ENCODE peak calls at places on chromosome 1, in six cellular contexts. N, R, U, E, Z and A are unnamed samples.

GRCh38 chr1:246724725-246725095 is 501 bp downstream of the SCCPDH start:
- DNase-seq in N (peak), R (peak), U (peak), E (no peak), Z (no peak), A (no peak)

GRCh38 chr1:68232354-68233148 is at the start of gene WLS:
- DNase-seq in N (no peak), R (peak), U (peak), E (peak), Z (no peak), A (peak)

GRCh38 chr1:181951213-181951612 is 110.3 kb downstream of the ZNF648 start:
- DNase-seq in N (no peak), R (no peak), U (no peak), E (no peak), Z (no peak), A (no peak)

GRCh38 chr1:113904292-113904673 is 316 bp downstream of the AP4B1 start:
- DNase-seq in N (no peak), R (no peak), U (no peak), E (no peak), Z (no peak), A (no peak)

GRCh38 chr1:17618558-17619247 is 79.2 kb downstream of the ARHGEF10L start:
- DNase-seq in N (no peak), R (peak), U (no peak), E (no peak), Z (no peak), A (no peak)

GRCh38 chr1:6497215-6497866 is 5.9 kb upstream of the PLEKHG5 start:
- DNase-seq in N (peak), R (peak), U (peak), E (peak), Z (peak), A (no peak)

GRCh38 chr1:166865931-166866330 is 10.1 kb downstream of the TADA1 start:
- DNase-seq in N (no peak), R (no peak), U (no peak), E (no peak), Z (no peak), A (no peak)

GRCh38 chr1:244231572-244232315 is 180.7 kb downstream of the ZBTB18 start:
- DNase-seq in N (no peak), R (no peak), U (peak), E (peak), Z (no peak), A (no peak)

GRCh38 chr1:110245876-110246620 is 35.9 kb downstream of the KCNC4 start:
- DNase-seq in N (no peak), R (no peak), U (no peak), E (no peak), Z (no peak), A (no peak)

GRCh38 chr1:1875932-1876331 is 15.0 kb downstream of the GNB1 start:
- DNase-seq in N (no peak), R (no peak), U (no peak), E (no peak), Z (no peak), A (no peak)

GRCh38 chr1:155967410-155968400 is 10.6 kb downstream of the ARHGEF2 start:
- DNase-seq in N (no peak), R (no peak), U (no peak), E (no peak), Z (no peak), A (no peak)

GRCh38 chr1:237877628-237878027 is 13.1 kb downstream of the ZP4 start:
- DNase-seq in N (no peak), R (no peak), U (no peak), E (no peak), Z (no peak), A (no peak)

GRCh38 chr1:42420911-42421585 is 34.8 kb downstream of the ZMYND12 start:
- DNase-seq in N (no peak), R (peak), U (peak), E (peak), Z (no peak), A (peak)

GRCh38 chr1:34130306-34130705 is 34.7 kb downstream of the CSMD2 start:
- DNase-seq in N (no peak), R (no peak), U (no peak), E (no peak), Z (no peak), A (no peak)

GRCh38 chr1:188128761-188129160 is 1300.0 kb downstream of the PLA2G4A start:
- DNase-seq in N (no peak), R (no peak), U (no peak), E (peak), Z (no peak), A (no peak)

GRCh38 chr1:117017648-117018047 is 16.1 kb downstream of the CD101 start:
- DNase-seq in N (no peak), R (peak), U (no peak), E (no peak), Z (no peak), A (no peak)

GRCh38 chr1:160776178-160776577 is 19.8 kb upstream of the LY9 start:
- DNase-seq in N (no peak), R (no peak), U (no peak), E (no peak), Z (no peak), A (no peak)

GRCh38 chr1:232988572-232989040 is 38.2 kb downstream of the NTPCR start:
- DNase-seq in N (no peak), R (no peak), U (peak), E (peak), Z (no peak), A (no peak)

GRCh38 chr1:110561631-110562030 is 42.7 kb upstream of the KCNA10 start:
- DNase-seq in N (no peak), R (no peak), U (no peak), E (no peak), Z (no peak), A (no peak)

GRCh38 chr1:113530021-113530420 is 139.7 kb downstream of the MAGI3 start:
- DNase-seq in N (no peak), R (no peak), U (no peak), E (no peak), Z (no peak), A (no peak)

GRCh38 chr1:2337501-2337900 is 53.9 kb downstream of the MORN1 start:
- DNase-seq in N (no peak), R (no peak), U (no peak), E (no peak), Z (no peak), A (no peak)

GRCh38 chr1:48552903-48553626 is 81.1 kb upstream of the SPATA6 start:
- DNase-seq in N (no peak), R (no peak), U (no peak), E (no peak), Z (no peak), A (no peak)

GRCh38 chr1:119080586-119080985 is 59.9 kb downstream of the WARS2 start:
- DNase-seq in N (no peak), R (no peak), U (peak), E (peak), Z (no peak), A (peak)

GRCh38 chr1:244302889-244303609 is 148.7 kb downstream of the ADSS2 start:
- DNase-seq in N (no peak), R (no peak), U (peak), E (peak), Z (no peak), A (no peak)

GRCh38 chr1:11453742-11454442 is 25.1 kb upstream of the DISP3 start:
- DNase-seq in N (no peak), R (no peak), U (no peak), E (no peak), Z (no peak), A (no peak)

GRCh38 chr1:9589719-9590157 is 1.0 kb downstream of the TMEM201 start:
- DNase-seq in N (no peak), R (no peak), U (no peak), E (peak), Z (no peak), A (no peak)

GRCh38 chr1:4016351-4017130 is 116.5 kb upstream of the C1orf174 start:
- DNase-seq in N (no peak), R (no peak), U (no peak), E (no peak), Z (no peak), A (no peak)